ENCODE peak calls at places on chromosomes 7 and 10, in nine cellular contexts. C, E, L, Q, T, P, K, G and B are unnamed samples. For H3K9me2 and H3K4me1, the result is how much of the 10 kb centered on the place peaks cover.

GRCh38 chr10:13803566-13804554 is 217.1 kb downstream of the PRPF18 start:
- DNase-seq in T (no peak), P (no peak), E (no peak), Q (no peak), C (no peak), G (peak), L (no peak), K (no peak), B (no peak)

GRCh38 chr7:28065308-28065707 is 115.3 kb downstream of the JAZF1 start:
- DNase-seq in G (no peak), C (no peak), L (peak), Q (no peak), K (no peak), E (no peak), T (no peak), P (no peak), B (no peak)

GRCh38 chr10:126001579-126001978 is 105.2 kb downstream of the FANK1 start:
- DNase-seq in L (peak), Q (no peak), G (no peak), E (no peak), C (no peak), P (no peak), K (no peak), T (no peak), B (no peak)

GRCh38 chr7:21547511-21547910 is 4.7 kb downstream of the DNAH11 start:
- DNase-seq in T (no peak), C (no peak), E (no peak), K (no peak), L (no peak), Q (no peak), P (no peak), G (peak), B (no peak)

GRCh38 chr7:81297317-81297716 is 378.5 kb upstream of the SEMA3C start:
- DNase-seq in L (peak), C (no peak), K (no peak), P (no peak), Q (no peak), T (no peak), G (no peak), E (no peak), B (no peak)

GRCh38 chr7:26648429-26649015 is 215.9 kb downstream of the SKAP2 start:
- DNase-seq in C (no peak), L (peak), Q (no peak), T (no peak), K (no peak), E (no peak), G (peak), P (no peak), B (no peak)

GRCh38 chr10:82643601-82644000 is 768.6 kb downstream of the NRG3 start:
- DNase-seq in E (no peak), G (no peak), K (no peak), P (no peak), Q (peak), T (no peak), C (peak), L (no peak), B (no peak)

GRCh38 chr7:139075031-139075652 is 34.4 kb downstream of the ZC3HAV1 start:
- DNase-seq in P (peak), K (peak), E (peak), G (peak), T (peak), C (peak), L (peak), Q (peak), B (peak)

GRCh38 chr10:96632974-96633373 is 46.2 kb upstream of the TM9SF3 start:
- DNase-seq in G (no peak), P (no peak), T (peak), C (peak), E (no peak), K (no peak), Q (peak), L (no peak), B (no peak)

GRCh38 chr7:108569381-108570145 is at the start of the genes DNAJB9 and THAP5:
- DNase-seq in C (peak), K (peak), Q (peak), P (peak), G (peak), L (peak), E (peak), T (peak), B (peak)

GRCh38 chr7:107023522-107024149 is 20.9 kb upstream of the PRKAR2B start:
- DNase-seq in G (no peak), Q (no peak), E (no peak), C (no peak), T (no peak), L (no peak), K (no peak), P (no peak), B (no peak)

GRCh38 chr10:132186488-132187413 is at the start of gene DPYSL4:
- DNase-seq in P (no peak), E (no peak), T (no peak), K (no peak), G (peak), Q (peak), C (peak), L (peak), B (no peak)

GRCh38 chr10:114413398-114413797 is 9.1 kb upstream of the AFAP1L2 start:
- DNase-seq in G (peak), T (peak), L (peak), Q (no peak), E (peak), C (no peak), P (no peak), K (no peak), B (no peak)

GRCh38 chr7:51666261-51666660 is 349.7 kb upstream of the COBL start:
- DNase-seq in G (no peak), L (no peak), C (no peak), T (no peak), E (no peak), K (no peak), Q (peak), P (no peak), B (no peak)

GRCh38 chr10:30813872-30814471 is 184.4 kb upstream of the LYZL2 start:
- DNase-seq in P (peak), L (peak), E (no peak), Q (no peak), T (no peak), C (peak), K (no peak), G (peak), B (no peak)

GRCh38 chr10:108275895-108276685 is 1111.6 kb upstream of the SORCS1 start:
- DNase-seq in T (no peak), Q (peak), K (no peak), G (no peak), L (no peak), P (peak), E (no peak), C (no peak), B (no peak)

GRCh38 chr10:21649441-21649872 is 115.4 kb downstream of the MLLT10 start:
- DNase-seq in E (no peak), C (no peak), P (no peak), G (no peak), K (no peak), Q (no peak), T (no peak), L (peak), B (no peak)

GRCh38 chr10:95286707-95287106 is 4.1 kb downstream of the PDLIM1 start:
- DNase-seq in L (no peak), G (no peak), Q (no peak), E (no peak), T (no peak), K (no peak), P (no peak), C (no peak), B (no peak)

GRCh38 chr10:59625842-59626522 is 83.7 kb downstream of the SLC16A9 start:
- DNase-seq in C (peak), L (peak), T (peak), G (peak), Q (peak), P (peak), E (peak), K (peak), B (peak)

GRCh38 chr10:118835682-118836326 is 81.0 kb upstream of the CACUL1 start:
- DNase-seq in E (peak), T (peak), C (peak), K (no peak), Q (no peak), G (peak), P (no peak), L (no peak), B (no peak)

GRCh38 chr7:15606561-15606960 is 44.7 kb upstream of the AGMO start:
- DNase-seq in C (no peak), Q (no peak), K (no peak), E (no peak), G (no peak), T (no peak), L (no peak), P (no peak), B (no peak)

GRCh38 chr10:94383515-94383914 is 18.8 kb upstream of the TBC1D12 start:
- DNase-seq in Q (no peak), T (no peak), G (no peak), C (peak), P (no peak), K (no peak), L (no peak), E (no peak), B (no peak)

GRCh38 chr10:119608316-119609155 is 11.8 kb upstream of the TIAL1 start:
- DNase-seq in P (no peak), G (peak), L (peak), E (peak), C (peak), T (peak), K (peak), Q (peak), B (peak)

GRCh38 chr7:112495820-112496462 is 15.2 kb downstream of the LSMEM1 start:
- DNase-seq in P (peak), T (peak), Q (peak), E (peak), C (peak), G (peak), K (peak), L (peak), B (peak)

GRCh38 chr10:100972904-100973535 is 3.7 kb downstream of the SEMA4G start:
- DNase-seq in L (no peak), G (no peak), Q (no peak), C (no peak), T (no peak), K (no peak), P (no peak), E (no peak), B (no peak)

GRCh38 chr7:3910041-3910440 is 609.0 kb downstream of the SDK1 start:
- DNase-seq in L (no peak), K (no peak), P (no peak), T (no peak), Q (no peak), G (no peak), E (no peak), C (no peak), B (no peak)

GRCh38 chr7:116736927-116737715 is 65.1 kb downstream of the MET start:
- DNase-seq in C (peak), E (no peak), P (peak), Q (no peak), K (no peak), T (no peak), L (peak), G (no peak), B (no peak)
- H3K9me2 ChIP-seq in C (under half), E (under half), P (under half), Q (under half), K (under half), T (under half), L (under half), G (under half), B (under half)

GRCh38 chr10:71270821-71271220 is 48.2 kb upstream of the SLC29A3 start:
- DNase-seq in L (no peak), Q (no peak), P (no peak), E (no peak), T (no peak), K (no peak), G (no peak), C (no peak), B (no peak)
- H3K4me1 ChIP-seq in L (under half), Q (under half), P (under half), E (under half), T (under half), K (under half), G (under half), C (under half), B (under half)

GRCh38 chr7:157788573-157788972 is 451.8 kb downstream of the DNAJB6 start:
- DNase-seq in L (no peak), P (no peak), K (no peak), Q (no peak), T (no peak), G (no peak), E (no peak), C (no peak), B (no peak)

GRCh38 chr7:157787275-157787701 is 450.5 kb downstream of the DNAJB6 start:
- DNase-seq in E (no peak), C (no peak), P (no peak), L (no peak), Q (no peak), T (no peak), G (no peak), K (no peak), B (no peak)

GRCh38 chr7:157785021-157785441 is 448.2 kb downstream of the DNAJB6 start:
- DNase-seq in E (no peak), L (no peak), T (no peak), Q (no peak), C (no peak), G (no peak), K (no peak), P (no peak), B (no peak)

GRCh38 chr7:157785486-157786186 is 448.8 kb downstream of the DNAJB6 start:
- DNase-seq in P (no peak), C (no peak), Q (no peak), T (no peak), G (no peak), L (no peak), K (no peak), E (no peak), B (no peak)

GRCh38 chr7:157786375-157787274 is 449.8 kb downstream of the DNAJB6 start:
- DNase-seq in K (no peak), G (no peak), Q (no peak), E (no peak), L (no peak), T (no peak), P (no peak), C (no peak), B (no peak)
- H3K9me2 ChIP-seq in K (under half), G (under half), Q (under half), E (under half), L (under half), T (under half), P (under half), C (under half), B (under half)

DNA sequence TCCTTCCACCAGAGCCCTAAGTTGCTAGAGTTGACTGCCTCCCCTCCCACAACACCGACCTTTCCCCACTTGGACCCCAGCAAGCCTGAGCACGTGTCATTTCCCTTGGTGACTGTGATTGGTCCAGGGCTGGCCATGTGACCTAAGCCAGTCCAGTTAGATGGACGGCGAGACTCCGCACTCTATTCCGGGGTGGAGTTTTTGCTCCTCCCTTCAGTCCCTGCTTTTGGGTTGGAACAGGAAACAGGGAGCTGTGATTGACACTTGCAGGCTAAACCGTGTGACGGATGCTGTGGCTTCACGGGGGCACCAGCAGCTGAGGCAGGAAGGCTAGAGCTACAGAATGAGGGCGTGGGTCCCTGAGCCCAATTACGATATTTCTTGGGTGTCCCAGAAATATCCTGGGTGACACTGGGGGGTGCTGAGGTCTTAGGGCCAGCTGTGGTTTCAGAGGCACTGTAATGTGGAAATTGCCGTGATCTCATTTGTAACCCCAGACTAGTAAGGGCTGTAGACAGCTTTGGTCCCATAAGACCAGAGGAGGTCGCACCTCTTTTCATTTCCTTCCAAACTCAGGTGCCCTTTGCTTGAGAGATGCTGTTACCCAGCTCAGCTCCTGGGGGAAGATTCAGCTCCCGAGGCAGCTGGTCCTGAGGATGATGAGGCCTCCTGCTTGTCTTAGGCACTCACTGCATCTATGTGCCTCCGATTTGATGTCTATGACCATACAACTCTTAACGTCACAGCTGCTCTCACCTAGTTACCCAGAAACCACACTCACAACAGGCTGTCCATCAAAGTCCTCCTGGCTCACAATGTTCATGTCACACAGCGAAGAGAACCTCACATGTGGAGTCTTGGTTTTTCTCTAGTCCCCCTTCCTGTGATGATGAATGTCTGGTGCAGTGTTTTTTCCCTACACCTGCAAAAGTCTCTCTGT is 102.6 kb upstream of the NPTX2 start:
- DNase-seq in L (no peak), P (no peak), E (no peak), C (no peak), T (no peak), K (peak), Q (peak), G (no peak), B (no peak)
- H3K4me1 ChIP-seq in L (under half), P (under half), E (under half), C (under half), T (under half), K (under half), Q (under half), G (under half), B (under half)

DNA sequence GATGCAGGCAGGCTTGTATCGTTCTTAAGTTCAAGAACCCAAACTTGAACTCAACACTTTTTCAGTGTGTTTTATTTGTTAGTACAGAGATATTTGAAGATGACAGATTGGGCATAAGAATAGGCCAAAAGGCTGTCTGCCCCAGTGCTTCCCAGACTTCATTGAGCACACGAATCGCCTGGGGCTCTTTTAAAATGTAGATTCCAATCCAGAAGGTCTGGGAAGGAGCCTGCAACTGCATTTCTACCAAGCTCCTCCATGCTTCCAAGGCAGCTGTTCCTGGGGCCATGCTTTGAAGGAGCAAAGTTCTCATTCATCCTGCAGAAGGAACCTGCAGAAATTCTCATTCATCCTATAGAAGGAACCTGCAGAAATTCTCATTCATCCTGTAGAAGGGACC is 114.5 kb upstream of the INSYN2A start:
- DNase-seq in L (no peak), T (no peak), E (no peak), Q (no peak), K (no peak), C (no peak), G (no peak), P (no peak), B (no peak)
- H3K9me2 ChIP-seq in L (under half), T (under half), E (under half), Q (under half), K (under half), C (under half), G (under half), P (under half), B (under half)

DNA sequence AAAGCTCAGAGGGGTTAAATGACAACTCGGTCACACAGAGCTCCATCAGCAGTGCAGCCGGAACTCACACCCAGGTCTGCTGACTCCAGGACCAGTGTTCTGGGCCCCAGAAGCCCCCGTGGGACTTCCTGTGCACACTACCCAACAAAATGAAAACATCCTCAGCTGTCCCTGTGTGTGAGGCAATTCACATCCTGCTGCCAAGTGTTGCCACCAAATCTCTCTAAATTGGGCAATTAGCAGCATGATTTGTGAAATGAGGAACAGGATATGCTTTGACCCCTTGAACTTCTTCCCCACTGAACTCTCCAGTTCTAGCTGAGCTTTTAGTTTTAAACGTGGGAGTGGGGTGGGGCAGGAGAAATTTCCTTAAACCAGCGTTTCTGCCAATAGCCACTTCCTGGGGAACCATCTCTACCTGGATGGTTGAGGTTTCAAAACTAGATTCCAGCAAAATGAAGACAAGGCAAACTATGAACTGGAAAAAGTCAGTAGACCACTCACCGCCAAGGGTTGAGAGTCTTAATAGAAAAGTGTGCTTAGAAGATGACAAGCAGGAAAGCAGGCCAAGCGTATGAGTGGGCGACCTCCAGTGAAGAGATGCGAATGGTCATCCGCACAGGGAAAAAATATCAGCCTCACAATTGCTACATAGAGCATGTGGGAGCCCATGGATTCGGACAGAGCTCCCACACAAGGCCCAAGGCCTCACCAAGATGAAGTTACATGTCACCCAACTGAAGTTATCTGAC is 51.9 kb upstream of the CHST15 start:
- DNase-seq in Q (no peak), G (no peak), P (no peak), E (no peak), L (no peak), T (no peak), C (no peak), K (no peak), B (peak)
- H3K4me1 ChIP-seq in Q (under half), G (under half), P (under half), E (under half), L (under half), T (under half), C (under half), K (under half), B (half or more)

DNA sequence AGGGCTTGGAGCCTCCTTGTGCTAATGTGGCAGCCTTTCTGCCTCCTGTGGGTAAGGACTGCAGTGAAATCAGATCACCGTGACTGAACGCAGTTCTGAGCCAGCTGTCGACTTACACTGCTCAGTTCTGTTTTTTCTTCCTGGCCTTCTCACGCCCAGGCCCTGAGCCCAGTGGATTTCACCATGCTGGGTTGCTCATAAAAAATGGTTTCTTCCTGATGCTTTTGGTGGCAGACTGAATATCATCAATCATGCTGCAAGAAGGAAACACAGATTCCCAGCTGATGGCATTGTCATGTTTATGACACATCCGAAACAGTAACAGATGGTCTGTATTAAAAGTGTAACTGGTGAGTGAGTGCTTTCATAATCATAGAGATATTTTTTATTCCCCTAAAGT is 389.6 kb downstream of the GALNT17 start:
- DNase-seq in L (peak), G (no peak), E (no peak), K (no peak), Q (no peak), C (no peak), P (no peak), T (no peak), B (no peak)
- H3K9me2 ChIP-seq in L (under half), G (under half), E (under half), K (under half), Q (under half), C (under half), P (under half), T (under half), B (under half)

GRCh38 chr7:151984612-151985011 is 28.4 kb downstream of the GALNTL5 start:
- DNase-seq in L (no peak), T (no peak), C (no peak), P (no peak), G (no peak), E (no peak), K (no peak), Q (peak), B (no peak)
- H3K4me1 ChIP-seq in L (under half), T (under half), C (under half), P (under half), G (under half), E (under half), K (under half), Q (under half), B (under half)

GRCh38 chr10:91312031-91312733 is 91.7 kb downstream of the PCGF5 start:
- DNase-seq in Q (no peak), E (no peak), P (no peak), G (no peak), K (no peak), C (no peak), L (no peak), T (no peak), B (no peak)

GRCh38 chr10:91309711-91310110 is 89.2 kb downstream of the PCGF5 start:
- DNase-seq in C (no peak), E (no peak), Q (no peak), T (no peak), K (no peak), L (no peak), P (no peak), G (no peak), B (no peak)

GRCh38 chr10:91311601-91312000 is 91.1 kb downstream of the PCGF5 start:
- DNase-seq in Q (no peak), C (no peak), T (no peak), E (no peak), L (no peak), K (no peak), G (no peak), P (no peak), B (no peak)

GRCh38 chr10:91307489-91307888 is 87.0 kb downstream of the PCGF5 start:
- DNase-seq in G (no peak), K (no peak), C (no peak), L (no peak), Q (no peak), T (no peak), P (no peak), E (no peak), B (no peak)
- H3K9me2 ChIP-seq in G (under half), K (under half), C (under half), L (under half), Q (under half), T (under half), P (under half), E (under half), B (under half)